ENCODE peak calls at places on chromosomes 7 and 10, in ten cellular contexts. L is heart right ventricle; Z is occipital lobe; K is ELR; G is posterior vena cava; F is stimulated activated CD4-positive, alpha-beta T cell treated with anti-CD3 and anti-CD28 coated beads, TNF-alpha, amount 100 ng/mL, for 24 hours; U is mesothelial cell of epicardium; O is naive thymus-derived CD8-positive, alpha-beta T cell; X is activated T-cell treated with anti-CD3 and anti-CD28 coated beads for 1 hour; B is dorsolateral prefrontal cortex. A is an unnamed sample.

GRCh38 chr7:30434140-30434799 is 44.3 kb downstream of the NOD1 start:
- DNase-seq in L (no peak), Z (no peak), K (no peak), G (no peak), F (no peak), U (no peak), O (no peak), X (no peak), B (no peak), A (no peak)

GRCh38 chr10:113062977-113063967 is 113.2 kb downstream of the TCF7L2 start:
- DNase-seq in L (no peak), Z (no peak), K (no peak), G (no peak), F (no peak), U (no peak), O (no peak), X (no peak), B (no peak), A (no peak)

GRCh38 chr10:12510566-12510965 is 161.2 kb downstream of the CAMK1D start:
- DNase-seq in L (no peak), Z (no peak), K (no peak), G (peak), F (no peak), U (no peak), O (no peak), X (no peak), B (no peak), A (no peak)

GRCh38 chr7:6306471-6306870 is 34.0 kb upstream of the CYTH3 start:
- DNase-seq in L (no peak), Z (no peak), K (peak), G (no peak), F (no peak), U (no peak), O (no peak), X (no peak), B (no peak), A (no peak)

GRCh38 chr10:128854965-128855364 is 612.1 kb upstream of the MGMT start:
- DNase-seq in L (peak), Z (peak), K (no peak), G (peak), F (no peak), U (peak), O (no peak), X (no peak), B (peak), A (no peak)

GRCh38 chr7:121138262-121138933 is 149.9 kb downstream of the CPED1 start:
- DNase-seq in L (no peak), Z (no peak), K (no peak), G (no peak), F (no peak), U (no peak), O (no peak), X (no peak), B (no peak), A (no peak)

GRCh38 chr7:145557805-145558204 is 558.8 kb upstream of the CNTNAP2 start:
- DNase-seq in L (no peak), Z (no peak), K (no peak), G (no peak), F (no peak), U (no peak), O (no peak), X (no peak), B (no peak), A (no peak)

GRCh38 chr7:70612811-70613210 is 519.1 kb upstream of the GALNT17 start:
- DNase-seq in L (no peak), Z (no peak), K (no peak), G (no peak), F (no peak), U (no peak), O (no peak), X (no peak), B (no peak), A (no peak)

GRCh38 chr7:108114117-108114841 is 15.9 kb downstream of the LAMB4 start:
- DNase-seq in L (no peak), Z (no peak), K (peak), G (no peak), F (no peak), U (no peak), O (no peak), X (no peak), B (no peak), A (no peak)

GRCh38 chr10:119447421-119447820 is 95.1 kb downstream of the RGS10 start:
- DNase-seq in L (no peak), Z (no peak), K (no peak), G (no peak), F (no peak), U (no peak), O (no peak), X (no peak), B (no peak), A (no peak)

GRCh38 chr10:50629495-50630122 is 5.9 kb upstream of the SGMS1 start:
- DNase-seq in L (no peak), Z (no peak), K (no peak), G (no peak), F (no peak), U (no peak), O (no peak), X (no peak), B (no peak), A (no peak)

GRCh38 chr10:110556993-110557601 is 10.4 kb upstream of the SMC3 start:
- DNase-seq in L (no peak), Z (no peak), K (peak), G (no peak), F (peak), U (no peak), O (peak), X (peak), B (no peak), A (peak)

GRCh38 chr7:52260046-52260665 is 775.3 kb upstream of the POM121L12 start:
- DNase-seq in L (no peak), Z (no peak), K (no peak), G (no peak), F (no peak), U (no peak), O (no peak), X (no peak), B (no peak), A (no peak)

GRCh38 chr7:2757361-2757903 is 69.4 kb downstream of the AMZ1 start:
- DNase-seq in L (peak), Z (peak), K (peak), G (peak), F (no peak), U (no peak), O (no peak), X (no peak), B (no peak), A (no peak)

GRCh38 chr7:23235688-23236280 is 10.8 kb upstream of the GPNMB start:
- DNase-seq in L (no peak), Z (no peak), K (peak), G (no peak), F (no peak), U (no peak), O (no peak), X (no peak), B (no peak), A (no peak)

GRCh38 chr10:7948601-7949000 is 105.9 kb upstream of the GATA3 start:
- DNase-seq in L (no peak), Z (no peak), K (peak), G (no peak), F (no peak), U (no peak), O (no peak), X (no peak), B (no peak), A (no peak)

GRCh38 chr7:69439636-69440325 is 158.5 kb upstream of the AUTS2 start:
- DNase-seq in L (no peak), Z (no peak), K (no peak), G (no peak), F (no peak), U (no peak), O (no peak), X (no peak), B (no peak), A (no peak)

GRCh38 chr7:134891262-134892001 is 94.9 kb upstream of the AGBL3 start:
- DNase-seq in L (peak), Z (peak), K (peak), G (peak), F (no peak), U (peak), O (no peak), X (no peak), B (peak), A (no peak)

GRCh38 chr7:4175346-4175973 is 506.6 kb upstream of the FOXK1 start:
- DNase-seq in L (no peak), Z (no peak), K (no peak), G (no peak), F (no peak), U (no peak), O (no peak), X (no peak), B (no peak), A (no peak)

GRCh38 chr10:5545778-5546710 is 21.3 kb downstream of the CALML3 start:
- DNase-seq in L (peak), Z (no peak), K (peak), G (peak), F (no peak), U (peak), O (no peak), X (no peak), B (peak), A (no peak)

GRCh38 chr10:58266003-58266825 is 1.5 kb downstream of the IPMK start:
- DNase-seq in L (no peak), Z (no peak), K (peak), G (no peak), F (no peak), U (no peak), O (no peak), X (no peak), B (no peak), A (no peak)

GRCh38 chr10:11265486-11265885 is 247.8 kb downstream of the CELF2 start:
- DNase-seq in L (no peak), Z (no peak), K (no peak), G (no peak), F (no peak), U (no peak), O (no peak), X (no peak), B (no peak), A (no peak)

GRCh38 chr7:33262476-33262875 is 133.1 kb downstream of the BBS9 start:
- DNase-seq in L (no peak), Z (no peak), K (peak), G (no peak), F (no peak), U (no peak), O (no peak), X (no peak), B (no peak), A (no peak)

GRCh38 chr10:101631821-101632475 is 43.8 kb downstream of the DPCD start:
- DNase-seq in L (no peak), Z (no peak), K (no peak), G (no peak), F (no peak), U (no peak), O (no peak), X (no peak), B (no peak), A (no peak)

A was measured in effector CD8-positive, alpha-beta T cell.